ENCODE peak calls at places on chromosome 18, in ten cellular contexts. H is AG08396; M is GM23248; C is omental fat pad; R is cardiac muscle cell; G is stimulated activated CD8-positive, alpha-beta memory T cell treated with anti-CD3 and anti-CD28 coated beads, Interleukin-4, amount 100 ng/mL, for 4 hours; X is AML-193; A is GM13976; W is HTR-8/SVneo; N is fibroblast of lung. F is an unnamed sample.

GRCh38 chr18:53508529-53508928 is 715.9 kb downstream of the MBD2 start:
- DNase-seq in H (no peak), M (no peak), C (no peak), R (no peak), G (no peak), X (no peak), A (no peak), W (no peak), N (no peak), F (no peak)

GRCh38 chr18:12886498-12887126 is 2.6 kb upstream of the PTPN2 start:
- DNase-seq in H (no peak), M (peak; percentile 37), C (no peak), R (no peak), G (no peak), X (peak; percentile 10), A (no peak), W (no peak), N (no peak), F (no peak)

GRCh38 chr18:74994502-74995403 is 214.2 kb downstream of the PTGR3 start:
- DNase-seq in H (no peak), M (peak; percentile 28), C (no peak), R (peak; percentile 26), G (no peak), X (peak; percentile 61), A (peak; percentile 45), W (no peak), N (peak; percentile 14), F (no peak)

GRCh38 chr18:79378416-79379250 is 17.1 kb upstream of the NFATC1 start:
- DNase-seq in H (peak; percentile 85), M (peak; percentile 87), C (peak; percentile 60), R (peak; percentile 82), G (peak; percentile 53), X (no peak), A (peak; percentile 90), W (peak; percentile 49), N (peak; percentile 57), F (peak; percentile 86)

GRCh38 chr18:59357928-59358327 is 1.1 kb downstream of the LMAN1 start:
- DNase-seq in H (peak; percentile 56), M (peak; percentile 90), C (no peak), R (peak; percentile 62), G (no peak), X (peak; percentile 15), A (no peak), W (peak; percentile 29), N (peak; percentile 65), F (no peak)

GRCh38 chr18:36572135-36572856 is 256.5 kb downstream of the TPGS2 start:
- DNase-seq in H (peak; percentile 45), M (peak; percentile 76), C (no peak), R (peak; percentile 80), G (no peak), X (no peak), A (no peak), W (no peak), N (peak; percentile 54), F (no peak)

GRCh38 chr18:58980991-58981390 is 116.3 kb downstream of the ZNF532 start:
- DNase-seq in H (no peak), M (peak; percentile 23), C (no peak), R (no peak), G (no peak), X (no peak), A (no peak), W (no peak), N (no peak), F (no peak)

GRCh38 chr18:62717059-62717849 is 1.9 kb downstream of the PHLPP1 start:
- DNase-seq in H (peak; percentile 25), M (peak; percentile 86), C (no peak), R (peak; percentile 49), G (no peak), X (peak; percentile 35), A (peak; percentile 31), W (no peak), N (peak; percentile 52), F (no peak)

GRCh38 chr18:75089748-75090327 is 119.1 kb downstream of the PTGR3 start:
- DNase-seq in H (no peak), M (no peak), C (no peak), R (no peak), G (no peak), X (no peak), A (no peak), W (no peak), N (no peak), F (no peak)

GRCh38 chr18:5158171-5158570 is 38.9 kb downstream of the AKAIN1 start:
- DNase-seq in H (no peak), M (no peak), C (no peak), R (no peak), G (no peak), X (no peak), A (no peak), W (no peak), N (no peak), F (no peak)

GRCh38 chr18:47730795-47731194 is 199.7 kb downstream of the SMAD2 start:
- DNase-seq in H (no peak), M (peak; percentile 39), C (no peak), R (no peak), G (no peak), X (no peak), A (no peak), W (peak; percentile 17), N (no peak), F (no peak)

GRCh38 chr18:78753240-78753639 is 226.4 kb upstream of the SALL3 start:
- DNase-seq in H (no peak), M (no peak), C (no peak), R (no peak), G (no peak), X (no peak), A (no peak), W (no peak), N (no peak), F (peak; percentile 11)

GRCh38 chr18:79361766-79362522 is 33.8 kb upstream of the NFATC1 start:
- DNase-seq in H (peak; percentile 75), M (peak; percentile 56), C (no peak), R (no peak), G (no peak), X (no peak), A (no peak), W (peak; percentile 12), N (peak; percentile 71), F (no peak)

GRCh38 chr18:72468011-72468710 is 76.0 kb downstream of the CBLN2 start:
- DNase-seq in H (no peak), M (no peak), C (no peak), R (no peak), G (no peak), X (no peak), A (no peak), W (no peak), N (no peak), F (no peak)

GRCh38 chr18:50658601-50659000 is 98.7 kb downstream of the MAPK4 start:
- DNase-seq in H (no peak), M (no peak), C (no peak), R (no peak), G (no peak), X (no peak), A (no peak), W (no peak), N (no peak), F (no peak)

GRCh38 chr18:6920099-6920955 is 190.8 kb downstream of the ARHGAP28 start:
- DNase-seq in H (peak; percentile 80), M (peak; percentile 74), C (peak; percentile 42), R (peak; percentile 82), G (no peak), X (peak; percentile 16), A (peak; percentile 52), W (peak; percentile 58), N (peak; percentile 79), F (peak; percentile 39)

F was measured in uterus.